ENCODE peak calls at places on chromosomes 4 and X, in five cellular contexts. R is adrenal gland, C is WTC11, Y is bronchial epithelial cell, J is cardiac fibroblast. T is an unnamed sample.

GRCh38 chrX:39813631-39814246 is 284.0 kb downstream of the BCOR start:
- DNase-seq in R (peak; percentile 94), C (no peak), Y (peak; percentile 46), J (peak; percentile 78), T (no peak)

GRCh38 chrX:1649623-1650022 is 34.8 kb downstream of the ASMT start:
- DNase-seq in R (no peak), C (peak; percentile 44), Y (no peak), J (no peak), T (no peak)

GRCh38 chrX:71532078-71532752 is 689 bp upstream of the OGT start:
- DNase-seq in R (peak; percentile 62), C (no peak), Y (peak; percentile 65), J (peak; percentile 71), T (no peak)

GRCh38 chr4:151676301-151676700 is 84.5 kb downstream of the GATB start:
- DNase-seq in R (peak; percentile 55), C (no peak), Y (peak; percentile 93), J (peak; percentile 87), T (no peak)

GRCh38 chr4:73257995-73258667 is 467 bp downstream of the ANKRD17 start:
- DNase-seq in R (peak; percentile 63), C (no peak), Y (peak; percentile 12), J (peak; percentile 27), T (no peak)

GRCh38 chrX:18210470-18210869 is 10.2 kb downstream of the BEND2 start:
- DNase-seq in R (no peak), C (no peak), Y (peak; percentile 13), J (peak; percentile 35), T (no peak)

GRCh38 chr4:136864580-136865185 is 667.6 kb downstream of the PCDH18 start:
- DNase-seq in R (peak; percentile 52), C (no peak), Y (peak; percentile 50), J (peak; percentile 91), T (peak; percentile 24)

GRCh38 chr4:153246446-153247115 is 42.3 kb downstream of the TRIM2 start:
- DNase-seq in R (no peak), C (no peak), Y (no peak), J (no peak), T (no peak)

GRCh38 chrX:140206657-140207056 is 241.3 kb upstream of the CXorf66 start:
- DNase-seq in R (no peak), C (no peak), Y (no peak), J (no peak), T (no peak)

GRCh38 chr4:11805837-11806236 is 377.1 kb upstream of the HS3ST1 start:
- DNase-seq in R (no peak), C (no peak), Y (peak; percentile 59), J (peak; percentile 54), T (peak; percentile 3)

GRCh38 chr4:5758741-5759140 is 47.7 kb downstream of the EVC start:
- DNase-seq in R (no peak), C (no peak), Y (peak; percentile 99), J (peak; percentile 99), T (peak; percentile 52)

GRCh38 chr4:52982246-52982950 is 120.3 kb downstream of the RASL11B start:
- DNase-seq in R (no peak), C (no peak), Y (peak; percentile 63), J (peak; percentile 75), T (peak; percentile 34)
- TF ChIP-seq CTCF in R (peak; percentile 79), C (no peak), Y (peak; percentile 48), J (peak; percentile 67), T (no peak)

GRCh38 chr4:2009651-2010233 is 968 bp upstream of the NELFA start:
- DNase-seq in R (peak; percentile 86), C (peak; percentile 66), Y (peak; percentile 40), J (peak; percentile 39), T (peak; percentile 72)
- TF ChIP-seq CTCF in R (peak; percentile 34), C (no peak), Y (peak; percentile 31), J (peak; percentile 22), T (no peak)

GRCh38 chrX:63740382-63740781 is 44.6 kb downstream of the ARHGEF9 start:
- DNase-seq in R (no peak), C (no peak), Y (no peak), J (no peak), T (no peak)
- TF ChIP-seq CTCF in R (no peak), C (no peak), Y (no peak), J (no peak), T (no peak)

GRCh38 chr4:158636619-158637018 is 35.1 kb downstream of the C4orf46 start:
- DNase-seq in R (no peak), C (no peak), Y (no peak), J (no peak), T (no peak)
- TF ChIP-seq CTCF in R (no peak), C (no peak), Y (no peak), J (no peak), T (no peak)

GRCh38 chr4:51842167-51842553 is 793 bp upstream of the DCUN1D4 start:
- DNase-seq in R (peak; percentile 67), C (no peak), Y (no peak), J (no peak), T (peak; percentile 16)

GRCh38 chr4:51840791-51841190 is 2.2 kb upstream of the DCUN1D4 start:
- DNase-seq in R (no peak), C (no peak), Y (no peak), J (peak; percentile 47), T (no peak)

GRCh38 chr4:51844157-51845054 is 1.5 kb downstream of the DCUN1D4 start:
- DNase-seq in R (peak; percentile 98), C (peak; percentile 84), Y (peak; percentile 85), J (peak; percentile 95), T (peak; percentile 86)

GRCh38 chr4:51843309-51844156 is 580 bp downstream of the DCUN1D4 start:
- DNase-seq in R (peak; percentile 87), C (peak; percentile 58), Y (peak; percentile 29), J (peak; percentile 70), T (peak; percentile 84)

DNA sequence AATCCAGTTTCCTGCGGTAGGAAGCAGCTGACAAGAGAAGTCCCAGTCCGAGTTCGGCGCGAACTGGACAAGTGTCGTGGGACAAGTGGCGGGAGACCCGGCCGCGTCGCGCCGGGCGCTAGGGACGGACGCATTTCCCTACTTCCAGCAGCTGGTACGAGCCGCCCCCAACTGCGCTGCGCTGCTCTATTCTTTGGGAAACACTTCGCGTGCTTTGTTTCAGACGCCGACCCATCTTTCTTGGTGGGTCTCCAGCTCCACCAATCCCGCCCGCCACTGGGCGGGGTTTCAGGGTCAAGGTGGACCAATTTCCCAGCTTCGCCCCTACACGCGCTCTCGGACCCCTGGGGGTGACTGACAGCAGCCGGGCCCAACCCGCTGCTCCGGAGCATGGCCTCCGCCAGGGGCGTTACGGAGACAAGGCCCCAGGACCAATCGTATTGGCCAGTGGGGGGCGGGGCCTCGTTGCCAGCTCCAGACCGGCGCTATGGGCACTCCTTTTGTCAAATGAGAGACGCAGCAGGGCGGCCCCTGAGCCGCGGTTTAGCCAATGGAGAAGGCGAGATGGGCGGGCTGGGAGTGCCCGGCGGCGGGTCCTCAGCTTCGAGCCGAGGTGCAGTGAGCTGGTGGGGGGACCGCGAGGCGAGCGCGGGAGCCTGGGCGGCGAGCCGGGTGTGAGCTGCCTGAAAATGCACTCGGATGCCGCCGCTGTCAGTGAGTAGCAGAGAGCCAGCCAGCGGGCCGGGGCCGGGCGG is at the start of gene DCUN1D4:
- DNase-seq in R (peak; percentile 100), C (peak; percentile 100), Y (peak; percentile 96), J (peak; percentile 100), T (peak; percentile 98)
- TF ChIP-seq CTCF in R (peak; percentile 47), C (no peak), Y (peak; percentile 49), J (peak; percentile 37), T (no peak)

GRCh38 chr4:103802766-103803165 is 83.0 kb upstream of the TACR3 start:
- DNase-seq in R (no peak), C (no peak), Y (no peak), J (no peak), T (no peak)
- TF ChIP-seq CTCF in R (no peak), C (no peak), Y (no peak), J (no peak), T (peak; percentile 3)